ENCODE peak calls at places on chromosome 18, in ten cellular contexts. A is OCI-LY7; E is fibroblast of pulmonary artery; P is Calu3; Y is IMR-90; C is bronchial epithelial cell; R is CD8-positive, alpha-beta T cell; F is tibial artery; J is cardiac fibroblast; M is endodermal cell. W is an unnamed sample.

GRCh38 chr18:8153887-8154583 is 455.2 kb upstream of the RAB12 start:
- DNase-seq in A (no peak), E (no peak), P (no peak), Y (peak), C (peak), R (no peak), F (no peak), J (peak), M (no peak), W (no peak)

GRCh38 chr18:71809711-71810110 is 734.4 kb downstream of the CBLN2 start:
- DNase-seq in A (no peak), E (no peak), P (no peak), Y (no peak), C (peak), R (no peak), F (no peak), J (no peak), M (no peak), W (no peak)

GRCh38 chr18:12703714-12704113 is 872 bp downstream of the PSMG2 start:
- DNase-seq in A (peak), E (peak), P (no peak), Y (peak), C (no peak), R (no peak), F (no peak), J (peak), M (no peak), W (no peak)

GRCh38 chr18:59881728-59882685 is 17.8 kb upstream of the PMAIP1 start:
- DNase-seq in A (no peak), E (peak), P (no peak), Y (peak), C (peak), R (no peak), F (no peak), J (peak), M (peak), W (no peak)

GRCh38 chr18:42052137-42052708 is 97.2 kb downstream of the PIK3C3 start:
- DNase-seq in A (peak), E (peak), P (no peak), Y (peak), C (no peak), R (no peak), F (no peak), J (peak), M (no peak), W (no peak)

GRCh38 chr18:25686960-25687520 is 335.1 kb upstream of the ZNF521 start:
- DNase-seq in A (no peak), E (no peak), P (no peak), Y (peak), C (no peak), R (no peak), F (no peak), J (no peak), M (no peak), W (no peak)

GRCh38 chr18:35024196-35024595 is 17.0 kb upstream of the MAPRE2 start:
- DNase-seq in A (no peak), E (no peak), P (no peak), Y (no peak), C (peak), R (no peak), F (no peak), J (peak), M (no peak), W (no peak)

GRCh38 chr18:48875942-48876511 is 74.7 kb downstream of the SMAD7 start:
- DNase-seq in A (no peak), E (no peak), P (no peak), Y (no peak), C (no peak), R (no peak), F (no peak), J (no peak), M (peak), W (no peak)

GRCh38 chr18:46276736-46277135 is 172.6 kb downstream of the HAUS1 start:
- DNase-seq in A (no peak), E (no peak), P (no peak), Y (no peak), C (no peak), R (no peak), F (no peak), J (no peak), M (no peak), W (no peak)

GRCh38 chr18:830315-830901 is 18.4 kb upstream of the YES1 start:
- DNase-seq in A (peak), E (peak), P (no peak), Y (peak), C (peak), R (no peak), F (peak), J (peak), M (peak), W (no peak)

GRCh38 chr18:3122851-3123250 is 96.9 kb downstream of the MYOM1 start:
- DNase-seq in A (no peak), E (no peak), P (no peak), Y (no peak), C (no peak), R (no peak), F (no peak), J (no peak), M (no peak), W (no peak)

GRCh38 chr18:2515908-2516625 is 55.2 kb downstream of the METTL4 start:
- DNase-seq in A (peak), E (peak), P (peak), Y (peak), C (peak), R (no peak), F (no peak), J (peak), M (no peak), W (no peak)

GRCh38 chr18:63889641-63890040 is 2.1 kb downstream of the SERPINB2 start:
- DNase-seq in A (no peak), E (no peak), P (no peak), Y (no peak), C (no peak), R (no peak), F (no peak), J (no peak), M (no peak), W (no peak)

GRCh38 chr18:53819671-53820070 is 404.8 kb downstream of the MBD2 start:
- DNase-seq in A (no peak), E (no peak), P (no peak), Y (no peak), C (no peak), R (no peak), F (no peak), J (no peak), M (no peak), W (no peak)

GRCh38 chr18:68033466-68033865 is 516.9 kb upstream of the DSEL start:
- DNase-seq in A (no peak), E (peak), P (no peak), Y (peak), C (no peak), R (no peak), F (no peak), J (peak), M (no peak), W (no peak)

GRCh38 chr18:21820035-21820810 is 79.6 kb downstream of the MIB1 start:
- DNase-seq in A (peak), E (peak), P (no peak), Y (peak), C (peak), R (no peak), F (no peak), J (peak), M (no peak), W (no peak)

GRCh38 chr18:40662898-40663437 is 1292.1 kb upstream of the PIK3C3 start:
- DNase-seq in A (no peak), E (no peak), P (no peak), Y (no peak), C (no peak), R (no peak), F (no peak), J (no peak), M (no peak), W (no peak)

GRCh38 chr18:57976230-57976773 is 67.7 kb upstream of the NEDD4L start:
- DNase-seq in A (no peak), E (no peak), P (no peak), Y (no peak), C (no peak), R (no peak), F (no peak), J (no peak), M (no peak), W (no peak)

DNA sequence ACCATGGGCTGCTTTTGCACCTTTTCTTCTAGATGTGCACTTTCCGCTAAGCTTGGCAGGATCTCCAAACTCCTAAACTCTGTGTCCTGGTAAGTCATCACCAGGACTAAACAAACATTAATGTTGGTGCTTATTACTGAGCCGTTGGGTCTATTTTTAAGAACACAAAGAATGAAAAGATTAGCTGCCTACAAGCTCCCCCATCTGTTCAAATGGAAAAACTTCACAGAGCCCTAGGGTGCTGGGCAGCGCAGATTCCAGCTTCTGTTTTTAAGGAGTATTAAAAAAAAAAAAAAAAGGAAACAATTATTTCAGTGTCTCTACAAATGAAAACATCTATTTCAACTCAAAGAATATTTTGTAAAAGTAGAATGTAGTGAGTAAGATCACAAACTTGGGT is 97.8 kb upstream of the AQP4 start:
- DNase-seq in A (no peak), E (peak), P (no peak), Y (no peak), C (no peak), R (no peak), F (no peak), J (peak), M (no peak), W (no peak)
- TF ChIP-seq CTCF in A (peak), E (no peak), P (no peak), Y (no peak), C (no peak), R (no peak), F (no peak), J (no peak), M (peak), W (no peak)

DNA sequence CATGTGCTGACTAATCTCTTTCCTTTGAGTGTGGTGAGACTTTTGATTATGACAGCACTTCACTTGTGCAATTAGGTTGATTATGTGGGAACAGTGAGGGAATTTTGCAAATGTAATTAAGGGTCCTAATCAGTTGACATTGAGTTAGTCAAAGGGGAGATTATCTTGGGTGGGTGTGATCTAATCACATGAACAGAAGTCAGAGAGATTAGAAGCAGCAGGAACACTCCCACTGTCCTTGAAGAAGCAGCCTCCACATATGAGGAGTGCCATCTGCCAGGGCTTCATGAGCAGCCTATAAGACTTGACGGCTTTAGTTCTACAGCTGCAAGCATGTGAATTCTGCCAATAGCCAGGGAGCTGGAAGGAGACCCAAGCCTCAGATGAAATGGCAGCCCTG is 89.4 kb upstream of the APCDD1 start:
- DNase-seq in A (no peak), E (no peak), P (no peak), Y (no peak), C (no peak), R (no peak), F (no peak), J (no peak), M (no peak), W (no peak)
- TF ChIP-seq CTCF in A (no peak), E (no peak), P (no peak), Y (no peak), C (no peak), R (no peak), F (no peak), J (no peak), M (no peak), W (no peak)

GRCh38 chr18:28425886-28426285 is 249.0 kb upstream of the CDH2 start:
- DNase-seq in A (no peak), E (no peak), P (no peak), Y (no peak), C (no peak), R (no peak), F (no peak), J (no peak), M (no peak), W (no peak)
- TF ChIP-seq CTCF in A (no peak), E (no peak), P (no peak), Y (no peak), C (no peak), R (no peak), F (no peak), J (no peak), M (no peak), W (no peak)

DNA sequence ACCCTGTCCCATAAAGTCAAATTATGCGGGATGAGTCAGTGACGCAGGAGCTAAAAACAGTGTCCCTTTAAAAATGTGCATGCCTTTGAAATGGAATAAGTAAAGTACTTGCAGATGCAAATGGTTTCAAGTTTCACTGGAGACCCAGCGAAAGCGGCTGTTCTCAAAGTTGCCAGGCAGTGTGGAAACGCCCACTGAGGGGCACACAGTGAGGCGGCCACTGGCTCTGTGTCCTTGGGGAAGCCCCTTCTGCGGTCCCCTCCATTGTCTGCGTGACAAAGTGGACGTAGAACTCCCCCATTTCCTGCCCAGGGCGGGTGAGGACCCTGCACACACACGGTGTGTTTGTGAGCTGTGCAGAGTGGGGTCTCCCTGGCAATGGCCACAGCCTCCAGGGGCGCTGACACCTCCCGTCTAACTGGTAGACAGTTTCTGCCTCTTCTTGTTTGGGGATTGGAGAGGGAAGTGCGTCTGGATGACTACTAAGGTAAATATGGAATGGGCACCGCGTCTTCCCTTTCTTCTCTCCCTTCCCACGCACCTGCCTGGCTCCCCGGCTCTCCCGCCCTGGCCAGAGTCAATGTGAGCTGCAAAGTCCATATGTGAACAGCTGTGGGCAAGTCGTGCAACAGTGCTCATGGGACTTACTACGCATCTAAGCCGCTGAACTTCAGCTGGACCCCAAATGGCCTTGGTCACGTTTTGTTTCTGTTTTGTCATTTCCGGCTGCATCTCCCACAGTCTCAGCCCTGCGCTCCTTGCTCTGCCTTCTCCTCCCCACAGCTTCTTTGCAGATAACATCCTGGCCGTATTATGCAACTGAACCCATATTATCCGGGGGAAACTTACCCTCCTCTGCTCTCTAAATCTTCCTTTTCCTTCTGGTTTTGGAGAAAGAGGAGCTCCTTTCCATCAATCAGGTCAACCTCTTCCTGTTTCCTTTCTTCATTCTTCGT is 33.7 kb upstream of the ZNF516 start:
- DNase-seq in A (no peak), E (peak), P (peak), Y (peak), C (peak), R (no peak), F (peak), J (peak), M (peak), W (no peak)
- TF ChIP-seq CTCF in A (no peak), E (no peak), P (no peak), Y (peak), C (peak), R (no peak), F (no peak), J (no peak), M (peak), W (no peak)

W was measured in activated B cell treated with CpG ODN at 0.5 μM for 24 hours.